ENCODE peak calls at places on chromosomes 7 and 10, in four cellular contexts. S, D, L and G are unnamed samples.

GRCh38 chr7:55571534-55572377 is 546 bp downstream of the VOPP1 start:
- DNase-seq in S (peak), D (no peak), L (no peak), G (no peak)

GRCh38 chr10:3094565-3095168 is 27.3 kb downstream of the PFKP start:
- DNase-seq in S (no peak), D (no peak), L (no peak), G (no peak)

GRCh38 chr10:48282829-48283228 is 8.3 kb upstream of the FRMPD2 start:
- DNase-seq in S (no peak), D (no peak), L (peak), G (no peak)

GRCh38 chr7:130445008-130445407 is 4.2 kb upstream of the CEP41 start:
- DNase-seq in S (no peak), D (no peak), L (no peak), G (no peak)

GRCh38 chr7:93856319-93856718 is 34.2 kb downstream of the TFPI2 start:
- DNase-seq in S (no peak), D (no peak), L (no peak), G (no peak)

GRCh38 chr10:50275650-50276235 is 24.4 kb upstream of the ASAH2 start:
- DNase-seq in S (peak), D (no peak), L (no peak), G (no peak)

GRCh38 chr7:88539518-88539917 is 220.0 kb upstream of the ZNF804B start:
- DNase-seq in S (peak), D (no peak), L (no peak), G (no peak)

GRCh38 chr7:73976761-73977625 is 51.0 kb upstream of the ELN start:
- DNase-seq in S (no peak), D (no peak), L (no peak), G (no peak)

GRCh38 chr10:96287392-96288105 is 16.2 kb upstream of the BLNK start:
- DNase-seq in S (no peak), D (no peak), L (peak), G (peak)

GRCh38 chr7:94511763-94512162 is 2.2 kb downstream of the CASD1 start:
- DNase-seq in S (no peak), D (no peak), L (no peak), G (no peak)

GRCh38 chr7:11753441-11753840 is 78.6 kb downstream of the THSD7A start:
- DNase-seq in S (no peak), D (no peak), L (no peak), G (no peak)

GRCh38 chr10:14820775-14821154 is 17.1 kb downstream of the CDNF start:
- DNase-seq in S (no peak), D (no peak), L (no peak), G (no peak)

GRCh38 chr10:24556746-24557742 is 166.6 kb downstream of the ARHGAP21 start:
- DNase-seq in S (peak), D (peak), L (peak), G (peak)

GRCh38 chr10:78770167-78771090 is 298.3 kb upstream of the ZMIZ1 start:
- DNase-seq in S (no peak), D (no peak), L (no peak), G (no peak)

GRCh38 chr10:29386347-29386999 is 97.6 kb downstream of the LYZL1 start:
- DNase-seq in S (no peak), D (no peak), L (no peak), G (no peak)

GRCh38 chr10:47364911-47365310 is 16.7 kb downstream of the RBP3 start:
- DNase-seq in S (no peak), D (no peak), L (no peak), G (no peak)

GRCh38 chr10:75469018-75469616 is 37.7 kb downstream of the LRMDA start:
- DNase-seq in S (peak), D (peak), L (no peak), G (peak)

GRCh38 chr7:151626422-151627115 is 106.9 kb upstream of the RHEB start:
- DNase-seq in S (peak), D (no peak), L (no peak), G (no peak)

GRCh38 chr10:114634607-114634974 is 23.5 kb downstream of the ABLIM1 start:
- DNase-seq in S (peak), D (peak), L (no peak), G (peak)

DNA sequence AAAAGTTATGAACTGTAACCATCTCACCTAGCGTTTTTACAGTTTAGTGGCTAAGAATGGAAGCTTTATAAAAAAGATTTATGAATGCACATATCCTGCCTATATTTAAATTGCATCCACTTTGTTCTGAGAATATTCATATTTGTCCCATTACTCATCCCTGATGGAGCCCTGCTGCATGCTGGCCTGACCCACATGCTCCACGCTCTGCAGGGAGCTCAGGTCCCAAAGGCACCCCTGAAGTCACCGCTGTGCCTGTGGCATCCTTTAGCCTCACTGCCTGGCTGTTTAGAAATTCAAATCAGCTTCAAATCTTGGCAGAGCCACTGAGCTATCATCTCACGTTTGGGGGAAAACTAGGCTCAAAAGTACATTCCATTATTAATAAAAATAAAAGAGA is 24.4 kb downstream of the C10orf90 start:
- DNase-seq in S (no peak), D (peak), L (no peak), G (no peak)
- TF ChIP-seq CTCF in S (no peak), D (no peak), L (no peak), G (no peak)

GRCh38 chr7:20216637-20217036 is 547 bp downstream of the MACC1 start:
- DNase-seq in S (no peak), D (no peak), L (no peak), G (no peak)
- H3K4me3 ChIP-seq in S (no peak), D (no peak), L (peak), G (no peak)

DNA sequence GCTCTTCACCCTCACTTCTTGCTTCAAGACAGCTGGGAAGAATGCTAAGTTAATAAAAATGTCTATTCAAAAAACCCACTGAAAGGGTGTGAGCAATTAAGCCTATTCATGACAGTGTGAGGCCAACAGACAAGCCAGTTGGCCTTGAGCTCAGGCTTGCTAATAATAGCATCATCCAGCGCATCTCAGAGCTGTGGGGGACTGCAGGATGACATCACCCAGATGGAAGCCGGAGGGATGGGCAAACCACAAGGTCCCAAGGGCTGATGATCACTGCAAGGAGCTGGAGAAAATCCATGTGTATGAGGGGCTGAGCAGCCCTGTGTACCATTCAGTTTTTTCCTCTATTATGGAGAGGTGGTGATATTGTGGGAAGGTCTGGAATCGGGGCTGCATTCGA is 770.4 kb downstream of the TNS3 start:
- DNase-seq in S (peak), D (peak), L (no peak), G (peak)
- TF ChIP-seq CTCF in S (no peak), D (no peak), L (no peak), G (no peak)

GRCh38 chr10:43403911-43404674 is 4.9 kb downstream of the HNRNPF start:
- DNase-seq in S (no peak), D (no peak), L (no peak), G (no peak)
- H3K4me3 ChIP-seq in S (no peak), D (no peak), L (peak), G (peak)

DNA sequence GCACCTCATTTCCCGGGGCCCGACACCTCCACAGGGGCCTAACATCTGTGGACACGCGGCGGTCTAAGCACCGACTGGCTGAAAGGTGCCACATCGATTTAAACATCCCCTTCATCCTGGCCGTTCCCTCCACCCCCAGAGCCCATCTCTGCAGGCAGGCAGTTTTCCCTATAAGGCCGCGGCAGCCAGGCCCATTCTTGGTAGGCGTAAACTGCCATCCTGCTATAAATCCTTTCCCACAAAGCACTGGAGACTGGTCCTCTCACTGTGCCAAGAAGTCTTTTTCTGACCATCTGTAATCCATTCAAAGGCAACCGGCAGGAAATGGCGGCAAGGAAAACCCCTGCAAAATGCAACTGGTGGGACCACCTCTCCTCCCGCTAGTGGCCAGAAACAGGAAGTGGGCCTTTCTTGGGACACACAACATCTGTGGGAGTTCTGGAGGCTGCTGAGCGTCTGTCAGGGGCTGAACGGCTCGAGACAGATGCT is 22.4 kb downstream of the ATXN7L1 start:
- DNase-seq in S (no peak), D (no peak), L (no peak), G (peak)
- TF ChIP-seq CTCF in S (no peak), D (peak), L (no peak), G (peak)

GRCh38 chr7:35248576-35249536 is 5.0 kb downstream of the TBX20 start:
- DNase-seq in S (no peak), D (no peak), L (no peak), G (no peak)
- H3K4me3 ChIP-seq in S (peak), D (no peak), L (no peak), G (no peak)

DNA sequence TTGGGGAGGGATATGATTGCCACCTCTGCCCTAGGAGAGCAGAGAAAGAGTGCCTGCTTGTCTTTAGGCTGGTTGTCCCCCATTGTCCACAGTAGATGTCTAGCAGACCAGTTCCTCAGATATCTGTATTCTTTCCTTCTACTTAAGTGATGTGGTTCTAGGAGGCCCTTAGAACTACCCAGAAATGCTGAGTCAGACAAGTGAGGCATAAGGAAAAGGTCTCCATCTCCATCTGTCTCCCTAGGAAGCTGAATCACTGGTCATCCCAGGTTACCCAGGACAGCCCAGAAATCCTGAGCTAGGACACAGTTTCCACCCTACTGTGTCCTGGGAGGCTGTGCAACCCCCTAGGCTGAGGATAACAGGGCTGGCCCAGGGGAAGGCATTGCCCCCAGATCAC is 93.4 kb upstream of the INHBA start:
- DNase-seq in S (no peak), D (no peak), L (no peak), G (no peak)
- TF ChIP-seq CTCF in S (no peak), D (no peak), L (no peak), G (no peak)

DNA sequence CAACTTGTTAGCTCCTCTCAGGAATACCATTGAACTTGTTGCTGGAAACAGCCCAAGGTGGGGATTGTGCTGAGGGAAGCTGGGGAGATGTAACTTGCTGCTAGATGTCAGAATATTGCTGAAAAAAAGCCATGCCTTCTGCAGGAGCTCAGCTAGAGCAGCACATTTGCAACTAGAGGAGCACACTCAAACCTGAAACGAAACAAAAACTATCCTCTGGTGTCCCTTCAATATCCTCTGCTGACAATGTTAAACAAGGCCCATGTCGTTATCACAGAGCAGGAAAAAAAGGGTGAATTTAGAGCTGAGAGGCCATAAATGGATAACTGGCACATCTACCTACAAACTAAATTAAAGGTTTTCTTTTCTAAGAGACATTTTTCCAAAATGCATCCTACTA is 53.7 kb upstream of the MACC1 start:
- DNase-seq in S (no peak), D (no peak), L (peak), G (no peak)
- H3K4me3 ChIP-seq in S (no peak), D (no peak), L (no peak), G (no peak)

DNA sequence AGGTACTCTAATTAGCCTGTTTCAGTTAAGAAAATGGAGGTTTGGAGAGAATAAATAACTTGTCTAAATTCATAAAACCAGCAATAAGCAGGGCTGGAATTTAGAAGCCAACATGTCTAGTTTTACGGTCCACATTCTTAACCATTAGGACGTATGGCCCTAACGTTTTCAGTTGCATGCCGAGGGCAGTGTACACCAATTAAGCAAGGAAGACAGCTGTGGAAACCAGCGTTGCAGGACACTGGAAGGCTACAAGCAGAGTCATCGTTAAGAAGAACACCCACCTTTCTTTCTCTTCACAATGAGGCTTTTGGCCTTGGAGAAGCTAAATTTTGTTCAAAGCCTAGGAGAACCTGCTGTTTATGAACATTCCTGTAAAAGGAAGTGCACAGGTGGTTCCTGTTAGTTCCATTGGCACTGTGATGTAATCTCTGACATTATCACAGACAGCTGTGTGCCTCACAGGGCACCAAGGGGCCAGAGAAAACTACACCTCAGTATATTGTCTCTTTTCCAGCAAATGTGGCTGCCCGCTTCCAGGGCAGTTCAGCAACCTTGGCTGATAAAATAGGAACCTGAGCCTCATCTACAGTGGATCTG is 21.0 kb downstream of the MPP7 start:
- DNase-seq in S (no peak), D (no peak), L (no peak), G (no peak)
- TF ChIP-seq CTCF in S (no peak), D (no peak), L (no peak), G (no peak)

GRCh38 chr7:13989944-13990295 is 454 bp upstream of the ETV1 start:
- DNase-seq in S (no peak), D (no peak), L (no peak), G (no peak)
- H3K4me3 ChIP-seq in S (peak), D (peak), L (no peak), G (peak)